ENCODE peak calls at places on chromosomes 2 and 18, in seven cellular contexts. One of them, this sample, is unnamed.

GRCh38 chr2:180523629-180524340 is 456.6 kb upstream of the UBE2E3 start:
- DNase-seq in cardiac muscle cell: no peak
- DNase-seq in H1: no peak
- DNase-seq in heart left ventricle: no peak
- DNase-seq in foreskin keratinocyte: no peak
- DNase-seq in GM23338: no peak
- DNase-seq in upper lobe of right lung: no peak
- DNase-seq in this sample: no peak

GRCh38 chr2:185608799-185609198 is 129.8 kb upstream of the FSIP2 start:
- DNase-seq in cardiac muscle cell: no peak
- DNase-seq in H1: no peak
- DNase-seq in heart left ventricle: no peak
- DNase-seq in foreskin keratinocyte: no peak
- DNase-seq in GM23338: no peak
- DNase-seq in upper lobe of right lung: no peak
- DNase-seq in this sample: no peak

GRCh38 chr2:161946489-161947107 is 127.4 kb downstream of the DPP4 start:
- DNase-seq in cardiac muscle cell: peak; percentile 40
- DNase-seq in H1: no peak
- DNase-seq in heart left ventricle: no peak
- DNase-seq in foreskin keratinocyte: no peak
- DNase-seq in GM23338: peak; percentile 51
- DNase-seq in upper lobe of right lung: no peak
- DNase-seq in this sample: peak; percentile 9

GRCh38 chr2:50754514-50754913 is 277.4 kb downstream of the NRXN1 start:
- DNase-seq in cardiac muscle cell: no peak
- DNase-seq in H1: no peak
- DNase-seq in heart left ventricle: no peak
- DNase-seq in foreskin keratinocyte: no peak
- DNase-seq in GM23338: no peak
- DNase-seq in upper lobe of right lung: no peak
- DNase-seq in this sample: no peak

GRCh38 chr2:38709515-38710194 is 41.5 kb downstream of the SRSF7 start:
- DNase-seq in cardiac muscle cell: no peak
- DNase-seq in H1: no peak
- DNase-seq in heart left ventricle: no peak
- DNase-seq in foreskin keratinocyte: no peak
- DNase-seq in GM23338: no peak
- DNase-seq in upper lobe of right lung: no peak
- DNase-seq in this sample: no peak

GRCh38 chr2:60091311-60091710 is 462.1 kb downstream of the BCL11A start:
- DNase-seq in cardiac muscle cell: no peak
- DNase-seq in H1: no peak
- DNase-seq in heart left ventricle: no peak
- DNase-seq in foreskin keratinocyte: no peak
- DNase-seq in GM23338: no peak
- DNase-seq in upper lobe of right lung: no peak
- DNase-seq in this sample: no peak

GRCh38 chr2:69997296-69998184 is 36.1 kb upstream of the ASPRV1 start:
- DNase-seq in cardiac muscle cell: no peak
- DNase-seq in H1: no peak
- DNase-seq in heart left ventricle: peak; percentile 47
- DNase-seq in foreskin keratinocyte: peak; percentile 90
- DNase-seq in GM23338: peak; percentile 19
- DNase-seq in upper lobe of right lung: no peak
- DNase-seq in this sample: no peak

GRCh38 chr2:239853121-239853520 is 172.0 kb downstream of the NDUFA10 start:
- DNase-seq in cardiac muscle cell: no peak
- DNase-seq in H1: no peak
- DNase-seq in heart left ventricle: no peak
- DNase-seq in foreskin keratinocyte: no peak
- DNase-seq in GM23338: no peak
- DNase-seq in upper lobe of right lung: no peak
- DNase-seq in this sample: no peak

GRCh38 chr2:237452846-237453245 is 34.2 kb upstream of the MLPH start:
- DNase-seq in cardiac muscle cell: no peak
- DNase-seq in H1: no peak
- DNase-seq in heart left ventricle: no peak
- DNase-seq in foreskin keratinocyte: no peak
- DNase-seq in GM23338: no peak
- DNase-seq in upper lobe of right lung: no peak
- DNase-seq in this sample: no peak

GRCh38 chr2:237434916-237435315 is 21.0 kb upstream of the COL6A3 start:
- DNase-seq in cardiac muscle cell: no peak
- DNase-seq in H1: no peak
- DNase-seq in heart left ventricle: no peak
- DNase-seq in foreskin keratinocyte: no peak
- DNase-seq in GM23338: no peak
- DNase-seq in upper lobe of right lung: no peak
- DNase-seq in this sample: no peak

GRCh38 chr2:5915926-5916325 is 223.7 kb downstream of the SOX11 start:
- DNase-seq in cardiac muscle cell: peak; percentile 62
- DNase-seq in H1: no peak
- DNase-seq in heart left ventricle: no peak
- DNase-seq in foreskin keratinocyte: no peak
- DNase-seq in GM23338: peak; percentile 75
- DNase-seq in upper lobe of right lung: no peak
- DNase-seq in this sample: peak; percentile 67

GRCh38 chr2:174246944-174247381 is 1.4 kb downstream of the OLA1 start:
- DNase-seq in cardiac muscle cell: no peak
- DNase-seq in H1: no peak
- DNase-seq in heart left ventricle: no peak
- DNase-seq in foreskin keratinocyte: no peak
- DNase-seq in GM23338: no peak
- DNase-seq in upper lobe of right lung: no peak
- DNase-seq in this sample: no peak

GRCh38 chr2:109612991-109613921 is 510 bp downstream of the SEPTIN10 start:
- DNase-seq in cardiac muscle cell: peak; percentile 62
- DNase-seq in H1: no peak
- DNase-seq in heart left ventricle: peak; percentile 73
- DNase-seq in foreskin keratinocyte: no peak
- DNase-seq in GM23338: peak; percentile 55
- DNase-seq in upper lobe of right lung: no peak
- DNase-seq in this sample: peak; percentile 58

GRCh38 chr2:191009541-191010374 is 4.2 kb downstream of the STAT1 start:
- DNase-seq in cardiac muscle cell: no peak
- DNase-seq in H1: no peak
- DNase-seq in heart left ventricle: no peak
- DNase-seq in foreskin keratinocyte: no peak
- DNase-seq in GM23338: no peak
- DNase-seq in upper lobe of right lung: no peak
- DNase-seq in this sample: no peak

GRCh38 chr2:202136526-202136925 is 63.5 kb downstream of the KIAA2012 start:
- DNase-seq in cardiac muscle cell: no peak
- DNase-seq in H1: no peak
- DNase-seq in heart left ventricle: no peak
- DNase-seq in foreskin keratinocyte: no peak
- DNase-seq in GM23338: peak; percentile 23
- DNase-seq in upper lobe of right lung: no peak
- DNase-seq in this sample: no peak

GRCh38 chr2:31429759-31430438 is 15.4 kb upstream of the XDH start:
- DNase-seq in cardiac muscle cell: no peak
- DNase-seq in H1: no peak
- DNase-seq in heart left ventricle: no peak
- DNase-seq in foreskin keratinocyte: peak; percentile 91
- DNase-seq in GM23338: no peak
- DNase-seq in upper lobe of right lung: no peak
- DNase-seq in this sample: no peak

GRCh38 chr2:122300758-122301157 is 545.3 kb downstream of the TSN start:
- DNase-seq in cardiac muscle cell: no peak
- DNase-seq in H1: no peak
- DNase-seq in heart left ventricle: no peak
- DNase-seq in foreskin keratinocyte: no peak
- DNase-seq in GM23338: peak; percentile 48
- DNase-seq in upper lobe of right lung: no peak
- DNase-seq in this sample: no peak

DNA sequence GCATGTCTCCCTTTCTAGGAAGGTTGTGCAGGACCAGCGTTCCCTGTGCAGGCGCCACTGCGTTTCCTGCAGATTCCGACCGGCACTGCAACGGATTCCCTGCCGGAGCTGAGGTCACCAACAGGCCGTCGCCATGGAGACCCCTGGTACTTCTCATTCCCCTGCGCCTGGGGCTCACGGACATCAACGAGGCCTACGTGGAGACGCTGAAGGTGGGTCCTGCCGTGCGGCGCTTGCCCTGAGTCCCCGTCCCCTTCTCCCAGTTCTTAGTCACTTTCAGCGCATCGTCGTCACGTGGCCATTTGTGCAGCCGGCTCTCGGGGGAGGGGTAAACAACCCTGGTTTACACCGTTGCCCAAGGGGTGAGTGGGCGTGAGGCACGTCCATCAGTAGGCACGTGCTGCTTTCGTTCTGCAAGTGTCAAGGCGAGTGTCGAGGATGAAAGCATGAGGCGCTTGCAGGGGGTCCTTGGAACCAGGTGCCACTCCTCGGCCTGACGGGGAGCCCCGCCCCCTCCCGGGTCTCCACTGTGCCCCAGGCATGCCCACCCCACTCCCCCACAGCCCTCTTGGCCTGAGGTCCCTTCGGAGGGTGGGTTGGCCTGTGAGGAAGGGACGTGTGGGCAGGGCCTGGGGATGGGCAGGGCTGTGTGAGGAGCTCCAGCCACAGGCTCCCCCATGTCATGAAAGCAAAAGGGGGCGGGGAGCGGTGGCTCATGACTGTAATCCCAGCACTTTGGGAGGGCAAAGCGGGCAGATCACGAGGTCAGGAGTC is 19.8 kb downstream of the DTYMK start:
- DNase-seq in cardiac muscle cell: peak; percentile 55
- DNase-seq in H1: no peak
- DNase-seq in heart left ventricle: no peak
- DNase-seq in foreskin keratinocyte: no peak
- DNase-seq in GM23338: peak; percentile 37
- DNase-seq in upper lobe of right lung: no peak
- DNase-seq in this sample: no peak
- TF ChIP-seq CTCF in cardiac muscle cell: no peak
- TF ChIP-seq CTCF in H1: no peak
- TF ChIP-seq CTCF in heart left ventricle: no peak
- TF ChIP-seq CTCF in foreskin keratinocyte: no peak
- TF ChIP-seq CTCF in GM23338: no peak
- TF ChIP-seq CTCF in upper lobe of right lung: no peak
- TF ChIP-seq CTCF in this sample: no peak

GRCh38 chr18:62341423-62341920 is 16.4 kb downstream of the TNFRSF11A start:
- DNase-seq in cardiac muscle cell: no peak
- DNase-seq in H1: no peak
- DNase-seq in heart left ventricle: no peak
- DNase-seq in foreskin keratinocyte: no peak
- DNase-seq in GM23338: no peak
- DNase-seq in upper lobe of right lung: no peak
- DNase-seq in this sample: no peak

GRCh38 chr18:62345909-62346308 is 20.8 kb downstream of the TNFRSF11A start:
- DNase-seq in cardiac muscle cell: no peak
- DNase-seq in H1: no peak
- DNase-seq in heart left ventricle: no peak
- DNase-seq in foreskin keratinocyte: no peak
- DNase-seq in GM23338: no peak
- DNase-seq in upper lobe of right lung: no peak
- DNase-seq in this sample: no peak

GRCh38 chr18:62339106-62339988 is 14.2 kb downstream of the TNFRSF11A start:
- DNase-seq in cardiac muscle cell: no peak
- DNase-seq in H1: no peak
- DNase-seq in heart left ventricle: no peak
- DNase-seq in foreskin keratinocyte: peak; percentile 44
- DNase-seq in GM23338: peak; percentile 64
- DNase-seq in upper lobe of right lung: no peak
- DNase-seq in this sample: no peak

GRCh38 chr18:62346327-62347090 is 21.4 kb downstream of the TNFRSF11A start:
- DNase-seq in cardiac muscle cell: no peak
- DNase-seq in H1: no peak
- DNase-seq in heart left ventricle: no peak
- DNase-seq in foreskin keratinocyte: no peak
- DNase-seq in GM23338: peak; percentile 47
- DNase-seq in upper lobe of right lung: no peak
- DNase-seq in this sample: no peak

DNA sequence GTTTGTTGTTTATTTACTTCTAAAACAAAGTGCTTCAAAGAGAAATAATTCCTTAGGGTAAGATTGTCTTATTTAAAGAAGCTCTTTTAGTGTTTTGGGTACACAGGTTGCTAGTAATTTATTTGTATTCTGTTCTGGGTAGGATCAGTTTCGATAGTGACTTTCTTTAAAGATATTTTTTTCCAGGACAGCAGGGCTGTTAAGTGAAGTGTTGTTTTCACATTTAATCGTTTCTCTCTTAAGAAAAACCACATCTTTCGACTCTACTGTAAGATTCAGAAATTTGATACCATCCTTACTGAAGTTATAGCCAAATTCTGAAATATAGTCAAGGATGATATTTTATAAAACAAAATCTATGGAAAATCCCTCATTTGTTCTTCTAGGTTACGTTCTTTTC is 17.8 kb downstream of the TNFRSF11A start:
- DNase-seq in cardiac muscle cell: no peak
- DNase-seq in H1: no peak
- DNase-seq in heart left ventricle: no peak
- DNase-seq in foreskin keratinocyte: no peak
- DNase-seq in GM23338: no peak
- DNase-seq in upper lobe of right lung: no peak
- DNase-seq in this sample: no peak
- TF ChIP-seq CTCF in cardiac muscle cell: no peak
- TF ChIP-seq CTCF in H1: no peak
- TF ChIP-seq CTCF in heart left ventricle: no peak
- TF ChIP-seq CTCF in foreskin keratinocyte: no peak
- TF ChIP-seq CTCF in GM23338: no peak
- TF ChIP-seq CTCF in upper lobe of right lung: no peak
- TF ChIP-seq CTCF in this sample: no peak

GRCh38 chr2:102005989-102006885 is 14.5 kb downstream of the IL1R2 start:
- DNase-seq in cardiac muscle cell: peak; percentile 65
- DNase-seq in H1: peak; percentile 9
- DNase-seq in heart left ventricle: no peak
- DNase-seq in foreskin keratinocyte: no peak
- DNase-seq in GM23338: peak; percentile 90
- DNase-seq in upper lobe of right lung: no peak
- DNase-seq in this sample: peak; percentile 65
- TF ChIP-seq CTCF in cardiac muscle cell: peak; percentile 81
- TF ChIP-seq CTCF in H1: peak; percentile 84
- TF ChIP-seq CTCF in heart left ventricle: peak; percentile 70
- TF ChIP-seq CTCF in foreskin keratinocyte: peak; percentile 73
- TF ChIP-seq CTCF in GM23338: peak; percentile 67
- TF ChIP-seq CTCF in upper lobe of right lung: peak; percentile 73
- TF ChIP-seq CTCF in this sample: peak; percentile 74

DNA sequence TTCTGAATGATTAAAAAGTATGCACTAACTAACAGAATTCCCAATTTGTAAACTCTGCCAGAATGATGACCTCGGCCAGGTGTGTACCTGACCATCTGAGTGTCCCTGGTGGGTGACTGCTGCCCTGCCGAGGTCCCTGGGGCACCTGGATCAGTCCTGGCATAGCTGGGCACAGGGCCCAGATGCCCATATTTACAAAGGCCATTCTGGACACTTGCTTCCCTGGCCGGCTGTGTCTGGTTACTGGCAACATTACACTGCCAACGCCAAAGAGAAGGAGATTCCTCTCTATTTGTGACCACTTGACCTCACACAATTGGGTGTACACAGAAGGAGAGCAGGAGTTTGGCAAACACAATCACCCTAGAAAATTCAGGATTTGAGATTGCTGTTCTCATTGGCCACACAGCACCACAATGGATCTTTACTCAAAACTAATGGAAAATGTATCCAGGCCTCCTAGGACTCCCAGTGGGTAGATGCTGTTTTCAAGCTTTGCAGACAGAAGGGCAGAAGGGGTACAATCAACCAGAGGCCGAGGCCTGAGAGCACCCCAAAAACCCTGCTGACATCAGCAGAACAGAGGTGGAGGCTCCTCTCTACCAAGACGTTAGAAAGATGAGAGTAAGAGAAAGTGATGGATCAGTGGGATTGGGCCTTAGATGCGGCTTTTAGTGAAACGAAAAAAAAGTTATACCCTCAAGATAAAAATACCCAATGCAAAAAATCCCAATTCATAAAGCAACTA is 58.3 kb upstream of the PXDN start:
- DNase-seq in cardiac muscle cell: no peak
- DNase-seq in H1: no peak
- DNase-seq in heart left ventricle: no peak
- DNase-seq in foreskin keratinocyte: no peak
- DNase-seq in GM23338: no peak
- DNase-seq in upper lobe of right lung: peak; percentile 56
- DNase-seq in this sample: no peak
- TF ChIP-seq CTCF in cardiac muscle cell: no peak
- TF ChIP-seq CTCF in H1: no peak
- TF ChIP-seq CTCF in heart left ventricle: no peak
- TF ChIP-seq CTCF in foreskin keratinocyte: no peak
- TF ChIP-seq CTCF in GM23338: no peak
- TF ChIP-seq CTCF in upper lobe of right lung: no peak
- TF ChIP-seq CTCF in this sample: no peak